ENCODE peak calls at places on chromosomes 3 and 15, in seven cellular contexts. J is fibroblast of pulmonary artery, L is mucosa of descending colon, Y is ovary, P is cardiac fibroblast, Z is heart right ventricle, D is HL-60. E is an unnamed sample.

GRCh38 chr3:123805504-123805903 is 78.6 kb downstream of the MYLK start:
- DNase-seq in J (no peak), L (peak), Y (no peak), P (no peak), Z (no peak), D (no peak), E (no peak)

GRCh38 chr3:46701211-46701939 is at the start of gene TMIE:
- DNase-seq in J (no peak), L (no peak), Y (no peak), P (no peak), Z (peak), D (no peak), E (no peak)

GRCh38 chr3:64270143-64270542 is 44.9 kb upstream of the PRICKLE2 start:
- DNase-seq in J (no peak), L (no peak), Y (no peak), P (no peak), Z (no peak), D (no peak), E (no peak)

GRCh38 chr15:67179411-67179995 is 75.0 kb downstream of the AAGAB start:
- DNase-seq in J (no peak), L (no peak), Y (no peak), P (no peak), Z (no peak), D (no peak), E (no peak)

GRCh38 chr3:121667333-121667732 is 6.6 kb upstream of the HCLS1 start:
- DNase-seq in J (no peak), L (no peak), Y (no peak), P (no peak), Z (no peak), D (peak), E (no peak)

GRCh38 chr3:196127308-196128040 is 45.6 kb upstream of the TFRC start:
- DNase-seq in J (no peak), L (peak), Y (no peak), P (no peak), Z (no peak), D (no peak), E (no peak)

GRCh38 chr3:27105904-27106303 is 263.3 kb downstream of the NEK10 start:
- DNase-seq in J (no peak), L (peak), Y (no peak), P (no peak), Z (no peak), D (no peak), E (no peak)

GRCh38 chr15:72227192-72227586 is 3.8 kb downstream of the PKM start:
- DNase-seq in J (peak), L (no peak), Y (no peak), P (peak), Z (no peak), D (peak), E (no peak)

GRCh38 chr15:78492841-78493240 is 14.5 kb upstream of the HYKK start:
- DNase-seq in J (peak), L (no peak), Y (no peak), P (peak), Z (no peak), D (no peak), E (no peak)

GRCh38 chr3:50503504-50503903 is at the start of gene CACNA2D2:
- DNase-seq in J (no peak), L (peak), Y (peak), P (no peak), Z (peak), D (peak), E (no peak)

GRCh38 chr3:148955544-148956346 is 35.6 kb upstream of the GYG1 start:
- DNase-seq in J (peak), L (no peak), Y (peak), P (peak), Z (no peak), D (peak), E (no peak)

GRCh38 chr3:21599890-21600289 is 151.1 kb downstream of the ZNF385D start:
- DNase-seq in J (no peak), L (no peak), Y (no peak), P (no peak), Z (no peak), D (no peak), E (no peak)

GRCh38 chr3:48130321-48130881 is 57.8 kb downstream of the CDC25A start:
- DNase-seq in J (peak), L (peak), Y (peak), P (peak), Z (peak), D (no peak), E (no peak)

GRCh38 chr3:172040976-172041963 is 1.9 kb downstream of the FNDC3B start:
- DNase-seq in J (peak), L (peak), Y (peak), P (peak), Z (peak), D (peak), E (no peak)

GRCh38 chr15:29687204-29687768 is 135.0 kb downstream of the TJP1 start:
- DNase-seq in J (no peak), L (peak), Y (no peak), P (no peak), Z (no peak), D (no peak), E (no peak)

GRCh38 chr3:38108649-38109579 is 28.0 kb downstream of the ACAA1 start:
- DNase-seq in J (no peak), L (no peak), Y (no peak), P (no peak), Z (no peak), D (peak), E (no peak)

GRCh38 chr15:68676011-68676605 is 97.3 kb downstream of the CORO2B start:
- DNase-seq in J (no peak), L (no peak), Y (no peak), P (no peak), Z (no peak), D (no peak), E (no peak)

GRCh38 chr3:11757441-11757875 is 89.2 kb downstream of the TAMM41 start:
- DNase-seq in J (peak), L (no peak), Y (no peak), P (peak), Z (no peak), D (no peak), E (no peak)

GRCh38 chr3:133944181-133944580 is 48.5 kb upstream of the RAB6B start:
- DNase-seq in J (no peak), L (no peak), Y (no peak), P (peak), Z (no peak), D (no peak), E (no peak)

GRCh38 chr3:151580592-151580991 is 119.7 kb upstream of the IGSF10 start:
- DNase-seq in J (peak), L (no peak), Y (no peak), P (peak), Z (no peak), D (no peak), E (no peak)

GRCh38 chr3:41162541-41162940 is 36.8 kb upstream of the CTNNB1 start:
- DNase-seq in J (no peak), L (no peak), Y (no peak), P (no peak), Z (no peak), D (no peak), E (no peak)

GRCh38 chr3:195256639-195257453 is 14.1 kb downstream of the XXYLT1 start:
- DNase-seq in J (no peak), L (no peak), Y (peak), P (no peak), Z (no peak), D (no peak), E (no peak)

GRCh38 chr3:154151969-154152368 is 30.8 kb downstream of the ARHGEF26 start:
- DNase-seq in J (peak), L (no peak), Y (no peak), P (peak), Z (no peak), D (no peak), E (no peak)

GRCh38 chr3:35908366-35909232 is 269.3 kb downstream of the ARPP21 start:
- DNase-seq in J (peak), L (peak), Y (peak), P (peak), Z (peak), D (peak), E (no peak)

GRCh38 chr3:196454935-196455334 is 22.7 kb upstream of the UBXN7 start:
- DNase-seq in J (no peak), L (no peak), Y (no peak), P (no peak), Z (no peak), D (no peak), E (no peak)

GRCh38 chr15:43190178-43190577 is 5.0 kb downstream of the CCNDBP1 start:
- DNase-seq in J (peak), L (no peak), Y (no peak), P (peak), Z (peak), D (no peak), E (no peak)

GRCh38 chr15:50774450-50774849 is 8.9 kb upstream of the SPPL2A start:
- DNase-seq in J (no peak), L (no peak), Y (no peak), P (no peak), Z (no peak), D (peak), E (no peak)

GRCh38 chr3:142944346-142944745 is 19.1 kb downstream of the PAQR9 start:
- DNase-seq in J (no peak), L (no peak), Y (no peak), P (no peak), Z (no peak), D (no peak), E (no peak)

GRCh38 chr3:63864008-63864871 is 573 bp downstream of the ATXN7 start:
- DNase-seq in J (no peak), L (peak), Y (peak), P (peak), Z (peak), D (peak), E (no peak)

GRCh38 chr3:157611176-157611575 is 108.0 kb upstream of the VEPH1 start:
- DNase-seq in J (no peak), L (no peak), Y (no peak), P (no peak), Z (no peak), D (peak), E (no peak)

GRCh38 chr15:90648137-90649070 is 68.7 kb upstream of the BLM start:
- DNase-seq in J (peak), L (no peak), Y (peak), P (peak), Z (peak), D (peak), E (peak)

GRCh38 chr15:58467722-58468436 is 36.1 kb downstream of the LIPC start:
- DNase-seq in J (no peak), L (no peak), Y (peak), P (no peak), Z (no peak), D (no peak), E (no peak)

GRCh38 chr3:141240290-141241247 is 8.9 kb downstream of the PXYLP1 start:
- DNase-seq in J (peak), L (no peak), Y (no peak), P (peak), Z (no peak), D (no peak), E (no peak)

GRCh38 chr15:79380755-79381499 is 51.2 kb upstream of the MINAR1 start:
- DNase-seq in J (peak), L (peak), Y (peak), P (peak), Z (peak), D (peak), E (no peak)

GRCh38 chr15:31486506-31486905 is 159.9 kb downstream of the KLF13 start:
- DNase-seq in J (no peak), L (peak), Y (peak), P (no peak), Z (no peak), D (no peak), E (no peak)

GRCh38 chr15:44719293-44719999 is 8.1 kb downstream of the B2M start:
- DNase-seq in J (peak), L (no peak), Y (no peak), P (peak), Z (no peak), D (peak), E (no peak)

GRCh38 chr15:82647045-82647834 is at the start of gene CPEB1:
- DNase-seq in J (peak), L (peak), Y (peak), P (peak), Z (peak), D (no peak), E (no peak)

DNA sequence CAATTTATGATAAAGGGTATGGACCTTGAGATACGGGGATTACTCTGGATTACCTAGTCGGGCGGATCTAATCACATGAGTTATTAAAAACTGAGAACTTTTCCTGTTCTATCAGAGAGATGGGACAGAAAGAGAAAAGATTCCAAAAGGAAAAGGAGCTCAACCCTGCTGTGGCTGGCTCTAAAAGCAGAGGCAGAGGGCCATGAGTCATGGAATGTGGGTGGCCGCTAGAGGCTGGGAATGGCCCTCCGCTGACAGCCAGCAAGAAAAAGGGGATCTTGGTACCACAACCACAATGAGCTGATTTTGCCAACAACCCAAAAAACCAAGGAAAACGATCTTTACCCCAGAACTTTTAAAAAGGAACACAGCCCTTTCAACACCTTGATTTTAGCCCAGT is 210.0 kb downstream of the MAGI1 start:
- DNase-seq in J (no peak), L (no peak), Y (no peak), P (peak), Z (no peak), D (no peak), E (no peak)
- TF ChIP-seq CTCF in J (no peak), L (no peak), Y (no peak), P (no peak), Z (no peak), D (no peak), E (no peak)

GRCh38 chr3:169604568-169604967 is 58.9 kb downstream of the MECOM start:
- DNase-seq in J (peak), L (no peak), Y (no peak), P (peak), Z (no peak), D (no peak), E (no peak)
- TF ChIP-seq CTCF in J (peak), L (no peak), Y (no peak), P (peak), Z (no peak), D (no peak), E (no peak)

GRCh38 chr3:126758882-126759281 is 54.8 kb downstream of the CHCHD6 start:
- DNase-seq in J (no peak), L (no peak), Y (no peak), P (no peak), Z (no peak), D (no peak), E (no peak)
- TF ChIP-seq CTCF in J (no peak), L (no peak), Y (no peak), P (no peak), Z (no peak), D (no peak), E (no peak)

GRCh38 chr3:86923071-86923476 is 67.9 kb downstream of the VGLL3 start:
- DNase-seq in J (peak), L (no peak), Y (no peak), P (peak), Z (no peak), D (no peak), E (no peak)

GRCh38 chr3:86934851-86935250 is 56.1 kb downstream of the VGLL3 start:
- DNase-seq in J (no peak), L (no peak), Y (no peak), P (peak), Z (no peak), D (no peak), E (no peak)

GRCh38 chr3:86930831-86931230 is 60.1 kb downstream of the VGLL3 start:
- DNase-seq in J (no peak), L (no peak), Y (no peak), P (no peak), Z (no peak), D (no peak), E (no peak)

GRCh38 chr3:86929046-86929445 is 61.9 kb downstream of the VGLL3 start:
- DNase-seq in J (peak), L (no peak), Y (no peak), P (no peak), Z (no peak), D (no peak), E (no peak)
- TF ChIP-seq CTCF in J (no peak), L (no peak), Y (no peak), P (no peak), Z (no peak), D (no peak), E (no peak)

GRCh38 chr3:12829886-12830784 is 11.2 kb downstream of the RPL32 start:
- DNase-seq in J (no peak), L (no peak), Y (no peak), P (no peak), Z (no peak), D (no peak), E (no peak)
- TF ChIP-seq CTCF in J (no peak), L (no peak), Y (no peak), P (no peak), Z (peak), D (no peak), E (no peak)

GRCh38 chr3:45572755-45573154 is 21.8 kb upstream of the LIMD1 start:
- DNase-seq in J (no peak), L (no peak), Y (no peak), P (no peak), Z (no peak), D (no peak), E (no peak)

GRCh38 chr3:45571216-45571615 is 23.3 kb upstream of the LIMD1 start:
- DNase-seq in J (no peak), L (no peak), Y (no peak), P (no peak), Z (no peak), D (no peak), E (no peak)

GRCh38 chr3:45574067-45574494 is 20.5 kb upstream of the LIMD1 start:
- DNase-seq in J (no peak), L (no peak), Y (no peak), P (no peak), Z (no peak), D (no peak), E (no peak)

GRCh38 chr3:45573591-45573990 is 21.0 kb upstream of the LIMD1 start:
- DNase-seq in J (no peak), L (no peak), Y (no peak), P (no peak), Z (no peak), D (no peak), E (no peak)

DNA sequence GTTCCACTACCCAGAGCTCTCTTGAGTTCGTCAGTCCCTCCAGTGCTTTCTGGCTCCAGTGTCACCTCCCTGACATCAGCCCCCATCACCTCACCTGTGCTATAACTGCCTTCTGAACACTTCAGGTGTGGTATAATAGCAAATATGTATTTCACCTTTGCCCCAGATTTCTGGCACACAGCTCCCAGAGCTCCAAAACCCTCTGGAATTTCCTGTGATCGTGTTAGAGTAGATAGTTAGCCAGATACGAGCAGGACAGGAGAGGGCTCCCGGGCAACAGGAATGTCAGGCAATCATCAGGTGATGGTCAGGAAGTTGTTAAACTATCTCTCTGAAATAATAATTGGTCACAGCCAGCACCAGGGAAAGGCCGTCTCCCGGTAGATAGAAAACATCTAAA is 22.6 kb upstream of the LIMD1 start:
- DNase-seq in J (no peak), L (no peak), Y (no peak), P (no peak), Z (no peak), D (no peak), E (no peak)
- TF ChIP-seq CTCF in J (no peak), L (no peak), Y (no peak), P (no peak), Z (no peak), D (no peak), E (no peak)

E was measured in CD14-positive monocyte.